ENCODE peak calls at places on chromosome 16, in ten cellular contexts. One of them, this sample, is unnamed.

GRCh38 chr16:49698931-49699715 is 156.8 kb downstream of the ZNF423 start:
- DNase-seq in WERI-Rb-1: no peak
- DNase-seq in fibroblast of mammary gland: peak
- DNase-seq in astrocyte: peak
- DNase-seq in BJ: no peak
- DNase-seq in tibial nerve: peak
- DNase-seq in transverse colon: no peak
- DNase-seq in MM.1S: no peak
- DNase-seq in CD4-positive, alpha-beta T cell: no peak
- DNase-seq in HFFc6: no peak
- DNase-seq in this sample: no peak

GRCh38 chr16:68259421-68259820 is 4.9 kb upstream of the SLC7A6 start:
- DNase-seq in WERI-Rb-1: no peak
- DNase-seq in fibroblast of mammary gland: no peak
- DNase-seq in astrocyte: no peak
- DNase-seq in BJ: no peak
- DNase-seq in tibial nerve: no peak
- DNase-seq in transverse colon: no peak
- DNase-seq in MM.1S: no peak
- DNase-seq in CD4-positive, alpha-beta T cell: no peak
- DNase-seq in HFFc6: no peak
- DNase-seq in this sample: no peak

GRCh38 chr16:64130140-64130539 is 991.7 kb downstream of the CDH11 start:
- DNase-seq in WERI-Rb-1: no peak
- DNase-seq in fibroblast of mammary gland: no peak
- DNase-seq in astrocyte: no peak
- DNase-seq in BJ: no peak
- DNase-seq in tibial nerve: no peak
- DNase-seq in transverse colon: no peak
- DNase-seq in MM.1S: no peak
- DNase-seq in CD4-positive, alpha-beta T cell: no peak
- DNase-seq in HFFc6: no peak
- DNase-seq in this sample: no peak

GRCh38 chr16:14366447-14366846 is 263.6 kb downstream of the PARN start:
- DNase-seq in WERI-Rb-1: no peak
- DNase-seq in fibroblast of mammary gland: no peak
- DNase-seq in astrocyte: no peak
- DNase-seq in BJ: no peak
- DNase-seq in tibial nerve: no peak
- DNase-seq in transverse colon: no peak
- DNase-seq in MM.1S: no peak
- DNase-seq in CD4-positive, alpha-beta T cell: no peak
- DNase-seq in HFFc6: no peak
- DNase-seq in this sample: no peak

GRCh38 chr16:55836158-55836611 is 3.3 kb upstream of the CES1 start:
- DNase-seq in WERI-Rb-1: no peak
- DNase-seq in fibroblast of mammary gland: no peak
- DNase-seq in astrocyte: no peak
- DNase-seq in BJ: no peak
- DNase-seq in tibial nerve: no peak
- DNase-seq in transverse colon: no peak
- DNase-seq in MM.1S: no peak
- DNase-seq in CD4-positive, alpha-beta T cell: no peak
- DNase-seq in HFFc6: no peak
- DNase-seq in this sample: no peak

GRCh38 chr16:12609937-12610699 is 193.6 kb downstream of the CPPED1 start:
- DNase-seq in WERI-Rb-1: no peak
- DNase-seq in fibroblast of mammary gland: no peak
- DNase-seq in astrocyte: peak
- DNase-seq in BJ: no peak
- DNase-seq in tibial nerve: no peak
- DNase-seq in transverse colon: no peak
- DNase-seq in MM.1S: no peak
- DNase-seq in CD4-positive, alpha-beta T cell: no peak
- DNase-seq in HFFc6: no peak
- DNase-seq in this sample: no peak

GRCh38 chr16:56257260-56257659 is 66.0 kb downstream of the GNAO1 start:
- DNase-seq in WERI-Rb-1: no peak
- DNase-seq in fibroblast of mammary gland: no peak
- DNase-seq in astrocyte: no peak
- DNase-seq in BJ: no peak
- DNase-seq in tibial nerve: peak
- DNase-seq in transverse colon: peak
- DNase-seq in MM.1S: no peak
- DNase-seq in CD4-positive, alpha-beta T cell: no peak
- DNase-seq in HFFc6: no peak
- DNase-seq in this sample: no peak

GRCh38 chr16:52549011-52549692 is 2.2 kb upstream of the TOX3 start:
- DNase-seq in WERI-Rb-1: no peak
- DNase-seq in fibroblast of mammary gland: peak
- DNase-seq in astrocyte: no peak
- DNase-seq in BJ: no peak
- DNase-seq in tibial nerve: no peak
- DNase-seq in transverse colon: no peak
- DNase-seq in MM.1S: no peak
- DNase-seq in CD4-positive, alpha-beta T cell: no peak
- DNase-seq in HFFc6: no peak
- DNase-seq in this sample: no peak

GRCh38 chr16:53080345-53081031 is 25.7 kb downstream of the CHD9 start:
- DNase-seq in WERI-Rb-1: no peak
- DNase-seq in fibroblast of mammary gland: peak
- DNase-seq in astrocyte: peak
- DNase-seq in BJ: peak
- DNase-seq in tibial nerve: peak
- DNase-seq in transverse colon: peak
- DNase-seq in MM.1S: no peak
- DNase-seq in CD4-positive, alpha-beta T cell: no peak
- DNase-seq in HFFc6: peak
- DNase-seq in this sample: no peak

GRCh38 chr16:86355114-86355513 is 155.2 kb upstream of the FOXF1 start:
- DNase-seq in WERI-Rb-1: no peak
- DNase-seq in fibroblast of mammary gland: no peak
- DNase-seq in astrocyte: peak
- DNase-seq in BJ: no peak
- DNase-seq in tibial nerve: no peak
- DNase-seq in transverse colon: no peak
- DNase-seq in MM.1S: no peak
- DNase-seq in CD4-positive, alpha-beta T cell: no peak
- DNase-seq in HFFc6: peak
- DNase-seq in this sample: no peak

GRCh38 chr16:88287219-88287618 is 95.5 kb upstream of the ZNF469 start:
- DNase-seq in WERI-Rb-1: no peak
- DNase-seq in fibroblast of mammary gland: peak
- DNase-seq in astrocyte: no peak
- DNase-seq in BJ: no peak
- DNase-seq in tibial nerve: no peak
- DNase-seq in transverse colon: no peak
- DNase-seq in MM.1S: peak
- DNase-seq in CD4-positive, alpha-beta T cell: no peak
- DNase-seq in HFFc6: no peak
- DNase-seq in this sample: no peak

GRCh38 chr16:67226804-67227566 is at the start of gene TMEM208:
- DNase-seq in WERI-Rb-1: peak
- DNase-seq in fibroblast of mammary gland: peak
- DNase-seq in astrocyte: peak
- DNase-seq in BJ: peak
- DNase-seq in tibial nerve: peak
- DNase-seq in transverse colon: peak
- DNase-seq in MM.1S: peak
- DNase-seq in CD4-positive, alpha-beta T cell: peak
- DNase-seq in HFFc6: peak
- DNase-seq in this sample: peak
- TF ChIP-seq CTCF in WERI-Rb-1: peak
- TF ChIP-seq CTCF in fibroblast of mammary gland: no peak
- TF ChIP-seq CTCF in astrocyte: peak
- TF ChIP-seq CTCF in BJ: peak
- TF ChIP-seq CTCF in tibial nerve: peak
- TF ChIP-seq CTCF in transverse colon: no peak
- TF ChIP-seq CTCF in MM.1S: peak
- TF ChIP-seq CTCF in CD4-positive, alpha-beta T cell: no peak
- TF ChIP-seq CTCF in HFFc6: peak
- TF ChIP-seq CTCF in this sample: no peak

DNA sequence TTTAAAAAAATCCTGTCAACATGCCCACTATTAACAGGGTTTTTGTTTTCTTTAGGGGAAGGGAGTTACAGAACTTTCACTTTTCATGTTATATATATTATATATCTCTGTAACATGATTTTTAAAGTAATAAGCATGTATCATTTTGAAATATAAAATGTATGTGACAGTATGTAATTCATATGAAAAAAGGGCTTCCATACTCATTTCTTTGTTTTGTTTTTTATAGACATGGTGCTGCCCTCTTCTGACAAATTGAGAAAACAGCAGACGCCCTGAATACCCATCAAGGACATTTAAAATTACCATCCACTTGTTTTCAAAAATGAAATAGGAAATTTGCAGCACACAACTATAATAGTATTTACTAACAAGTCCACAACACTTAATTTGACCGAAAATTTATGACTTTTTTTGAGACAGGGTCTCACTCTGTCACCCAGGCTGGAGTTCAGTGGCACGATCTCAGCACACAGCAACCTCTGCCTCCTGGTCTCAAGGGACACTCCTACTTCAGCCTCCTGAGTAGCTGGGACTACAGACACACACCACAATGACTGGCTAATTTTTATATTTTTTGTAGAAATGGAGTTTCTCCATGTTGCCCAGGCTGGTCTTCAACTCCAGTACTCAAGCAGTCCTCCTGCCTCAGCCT is 30.4 kb downstream of the CFDP1 start:
- DNase-seq in WERI-Rb-1: no peak
- DNase-seq in fibroblast of mammary gland: peak
- DNase-seq in astrocyte: no peak
- DNase-seq in BJ: no peak
- DNase-seq in tibial nerve: no peak
- DNase-seq in transverse colon: no peak
- DNase-seq in MM.1S: no peak
- DNase-seq in CD4-positive, alpha-beta T cell: no peak
- DNase-seq in HFFc6: peak
- DNase-seq in this sample: no peak
- TF ChIP-seq CTCF in WERI-Rb-1: peak
- TF ChIP-seq CTCF in fibroblast of mammary gland: peak
- TF ChIP-seq CTCF in astrocyte: peak
- TF ChIP-seq CTCF in BJ: peak
- TF ChIP-seq CTCF in tibial nerve: peak
- TF ChIP-seq CTCF in transverse colon: peak
- TF ChIP-seq CTCF in MM.1S: peak
- TF ChIP-seq CTCF in CD4-positive, alpha-beta T cell: peak
- TF ChIP-seq CTCF in HFFc6: peak
- TF ChIP-seq CTCF in this sample: peak

GRCh38 chr16:24834459-24835335 is 11.1 kb upstream of the SLC5A11 start:
- DNase-seq in WERI-Rb-1: peak
- DNase-seq in fibroblast of mammary gland: peak
- DNase-seq in astrocyte: no peak
- DNase-seq in BJ: no peak
- DNase-seq in tibial nerve: no peak
- DNase-seq in transverse colon: peak
- DNase-seq in MM.1S: peak
- DNase-seq in CD4-positive, alpha-beta T cell: no peak
- DNase-seq in HFFc6: peak
- DNase-seq in this sample: no peak
- TF ChIP-seq CTCF in WERI-Rb-1: peak
- TF ChIP-seq CTCF in fibroblast of mammary gland: peak
- TF ChIP-seq CTCF in astrocyte: peak
- TF ChIP-seq CTCF in BJ: peak
- TF ChIP-seq CTCF in tibial nerve: no peak
- TF ChIP-seq CTCF in transverse colon: peak
- TF ChIP-seq CTCF in MM.1S: peak
- TF ChIP-seq CTCF in CD4-positive, alpha-beta T cell: no peak
- TF ChIP-seq CTCF in HFFc6: peak
- TF ChIP-seq CTCF in this sample: no peak

GRCh38 chr16:2484898-2485508 is 10.1 kb downstream of the TBC1D24 start:
- DNase-seq in WERI-Rb-1: no peak
- DNase-seq in fibroblast of mammary gland: no peak
- DNase-seq in astrocyte: no peak
- DNase-seq in BJ: no peak
- DNase-seq in tibial nerve: no peak
- DNase-seq in transverse colon: no peak
- DNase-seq in MM.1S: no peak
- DNase-seq in CD4-positive, alpha-beta T cell: no peak
- DNase-seq in HFFc6: no peak
- DNase-seq in this sample: no peak

GRCh38 chr16:2487517-2487842 is 12.6 kb downstream of the TBC1D24 start:
- DNase-seq in WERI-Rb-1: no peak
- DNase-seq in fibroblast of mammary gland: no peak
- DNase-seq in astrocyte: no peak
- DNase-seq in BJ: no peak
- DNase-seq in tibial nerve: no peak
- DNase-seq in transverse colon: no peak
- DNase-seq in MM.1S: no peak
- DNase-seq in CD4-positive, alpha-beta T cell: no peak
- DNase-seq in HFFc6: no peak
- DNase-seq in this sample: no peak

GRCh38 chr16:2485811-2486507 is 11.0 kb downstream of the TBC1D24 start:
- DNase-seq in WERI-Rb-1: no peak
- DNase-seq in fibroblast of mammary gland: no peak
- DNase-seq in astrocyte: no peak
- DNase-seq in BJ: no peak
- DNase-seq in tibial nerve: no peak
- DNase-seq in transverse colon: no peak
- DNase-seq in MM.1S: no peak
- DNase-seq in CD4-positive, alpha-beta T cell: no peak
- DNase-seq in HFFc6: no peak
- DNase-seq in this sample: no peak

GRCh38 chr16:2487903-2488531 is 13.1 kb downstream of the TBC1D24 start:
- DNase-seq in WERI-Rb-1: no peak
- DNase-seq in fibroblast of mammary gland: no peak
- DNase-seq in astrocyte: no peak
- DNase-seq in BJ: no peak
- DNase-seq in tibial nerve: no peak
- DNase-seq in transverse colon: no peak
- DNase-seq in MM.1S: no peak
- DNase-seq in CD4-positive, alpha-beta T cell: no peak
- DNase-seq in HFFc6: no peak
- DNase-seq in this sample: no peak

DNA sequence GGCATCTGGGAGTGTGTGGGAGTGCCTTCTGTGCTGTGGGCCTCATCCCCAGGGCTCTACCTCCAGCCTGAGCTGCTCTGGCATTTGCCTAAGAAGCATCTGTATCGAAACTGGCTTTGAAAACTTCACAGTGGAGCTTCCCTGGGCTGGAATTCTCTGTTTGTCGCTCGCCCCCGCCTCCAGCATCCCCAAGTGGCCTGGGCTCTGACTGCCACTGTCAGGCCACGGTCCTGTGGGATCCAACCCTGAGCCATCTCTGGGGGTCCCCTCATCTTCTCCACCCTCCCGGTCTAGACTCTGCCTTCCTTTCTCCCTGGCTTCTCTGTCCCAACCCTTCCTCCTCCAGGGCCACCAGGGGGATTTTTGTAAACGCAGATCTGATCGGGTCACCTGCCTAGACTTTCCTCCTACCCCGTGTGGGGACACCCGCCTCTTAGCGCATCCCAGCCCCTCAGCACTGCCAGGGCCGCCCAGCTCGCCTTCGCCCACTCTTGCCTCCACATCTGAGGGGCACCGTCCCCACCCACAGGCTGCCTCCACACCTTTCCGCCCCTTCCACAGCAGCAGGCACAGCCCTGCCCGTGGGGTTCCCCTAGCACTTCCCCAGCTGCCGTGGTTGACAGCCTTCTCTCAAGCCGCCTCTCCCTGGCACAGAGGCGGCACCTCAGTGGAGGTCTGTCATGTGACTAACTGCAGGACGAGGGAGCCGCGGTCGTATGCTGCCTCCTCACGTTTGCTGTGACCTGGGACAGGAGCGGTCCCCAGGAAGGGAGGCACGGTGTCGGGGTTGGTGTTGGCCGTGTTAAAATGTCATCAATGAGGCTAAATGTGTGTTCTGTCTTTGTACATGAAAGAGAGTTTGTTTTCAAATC is 12.0 kb downstream of the TBC1D24 start:
- DNase-seq in WERI-Rb-1: no peak
- DNase-seq in fibroblast of mammary gland: no peak
- DNase-seq in astrocyte: no peak
- DNase-seq in BJ: no peak
- DNase-seq in tibial nerve: peak
- DNase-seq in transverse colon: peak
- DNase-seq in MM.1S: no peak
- DNase-seq in CD4-positive, alpha-beta T cell: peak
- DNase-seq in HFFc6: peak
- DNase-seq in this sample: no peak
- TF ChIP-seq CTCF in WERI-Rb-1: no peak
- TF ChIP-seq CTCF in fibroblast of mammary gland: no peak
- TF ChIP-seq CTCF in astrocyte: no peak
- TF ChIP-seq CTCF in BJ: peak
- TF ChIP-seq CTCF in tibial nerve: no peak
- TF ChIP-seq CTCF in transverse colon: peak
- TF ChIP-seq CTCF in MM.1S: no peak
- TF ChIP-seq CTCF in CD4-positive, alpha-beta T cell: peak
- TF ChIP-seq CTCF in HFFc6: peak
- TF ChIP-seq CTCF in this sample: no peak

This sample was measured in mesothelial cell of epicardium.